ENCODE peak calls at places on chromosomes 11 and 22, in six cellular contexts. W is CD4-positive, alpha-beta memory T cell; X is activated naive CD4-positive, alpha-beta T cell treated with Interleukin-2 at 50 U/mL for 16 hours; G is sigmoid colon; D is DMS53; S is AG08396. Q is an unnamed sample.
A peak's percentile ranks its signal among the peaks of the same experiment; 100 is the strongest.

GRCh38 chr11:15696069-15696468 is 581.3 kb downstream of the INSC start:
- DNase-seq in W (no peak), X (no peak), G (no peak), D (no peak), S (no peak), Q (no peak)

GRCh38 chr11:121524233-121524631 is 71.5 kb upstream of the SORL1-AS1 start:
- DNase-seq in S (no peak), W (no peak), X (no peak), D (no peak), G (no peak), Q (no peak)

GRCh38 chr11:118002010-118002540 is 15.9 kb downstream of the IL10RA start:
- DNase-seq in W (no peak), S (no peak), G (no peak), X (peak; percentile 67), D (no peak), Q (peak; percentile 66)

GRCh38 chr11:20501971-20502370 is 97.4 kb upstream of the SLC6A5 start:
- DNase-seq in S (no peak), D (no peak), X (no peak), G (no peak), W (no peak), Q (no peak)

GRCh38 chr11:1506981-1507380 is 20.4 kb upstream of the MOB2 start:
- DNase-seq in G (no peak), W (no peak), D (no peak), X (no peak), S (no peak), Q (no peak)

GRCh38 chr11:68213135-68213515 is at the start of gene KMT5B:
- DNase-seq in X (peak; percentile 67), D (no peak), W (no peak), S (peak; percentile 59), G (no peak), Q (peak; percentile 72)

GRCh38 chr11:15038963-15039362 is 34.4 kb upstream of the CALCB start:
- DNase-seq in D (peak; percentile 54), S (peak; percentile 28), G (no peak), X (no peak), W (no peak), Q (no peak)

GRCh38 chr11:123195182-123196059 is at the start of gene CLMP:
- DNase-seq in D (peak; percentile 60), W (no peak), S (peak; percentile 82), X (peak; percentile 14), G (peak; percentile 93), Q (peak; percentile 37)

GRCh38 chr11:127998421-127998820 is 588.9 kb downstream of the ETS1 start:
- DNase-seq in S (no peak), G (no peak), X (no peak), D (peak; percentile 20), W (no peak), Q (no peak)

GRCh38 chr11:2208691-2209369 is 37.2 kb upstream of the TH start:
- DNase-seq in W (no peak), D (peak; percentile 94), S (peak; percentile 5), G (peak; percentile 62), X (no peak), Q (peak; percentile 2)

GRCh38 chr11:15471709-15472404 is 357.1 kb downstream of the INSC start:
- DNase-seq in X (no peak), G (no peak), W (no peak), D (peak; percentile 25), S (no peak), Q (no peak)

GRCh38 chr22:21697866-21698265 is 32.1 kb downstream of the PPIL2 start:
- DNase-seq in S (peak; percentile 83), W (no peak), G (no peak), D (no peak), X (no peak), Q (no peak)

Q was measured in stimulated activated naive CD8-positive, alpha-beta T cell treated with anti-CD3 and anti-CD28 coated beads, Interleukin-15, Interleukin-2, amounts not matched to agents 100 U/mL and 50 U/mL, for 24 hours.